ENCODE peak calls at places on chromosomes 13 and 19, in four cellular contexts. One of them, this sample, is unnamed.

GRCh38 chr19:48676887-48677286 is 4.1 kb upstream of the NTN5 start:
- DNase-seq in Panc1: no peak
- DNase-seq in left ventricle myocardium inferior: no peak
- DNase-seq in ovary: no peak
- DNase-seq in this sample: no peak

GRCh38 chr19:2523630-2524311 is 47.8 kb downstream of the GADD45B start:
- DNase-seq in ovary: no peak
- DNase-seq in Panc1: no peak
- DNase-seq in left ventricle myocardium inferior: no peak
- DNase-seq in this sample: no peak

GRCh38 chr19:33868076-33868735 is 71.5 kb downstream of the KCTD15 start:
- DNase-seq in ovary: no peak
- DNase-seq in left ventricle myocardium inferior: no peak
- DNase-seq in Panc1: no peak
- DNase-seq in this sample: no peak

GRCh38 chr13:42086582-42086981 is 38.1 kb downstream of the DGKH start:
- DNase-seq in left ventricle myocardium inferior: no peak
- DNase-seq in Panc1: no peak
- DNase-seq in ovary: no peak
- DNase-seq in this sample: no peak

GRCh38 chr19:29858000-29858596 is 46.3 kb downstream of the CCNE1 start:
- DNase-seq in ovary: no peak
- DNase-seq in Panc1: no peak
- DNase-seq in left ventricle myocardium inferior: no peak
- DNase-seq in this sample: peak; percentile 61

GRCh38 chr19:29842471-29843179 is 30.8 kb downstream of the CCNE1 start:
- DNase-seq in Panc1: no peak
- DNase-seq in ovary: no peak
- DNase-seq in left ventricle myocardium inferior: no peak
- DNase-seq in this sample: no peak

GRCh38 chr13:48066310-48066989 is 28.5 kb downstream of the MED4 start:
- DNase-seq in left ventricle myocardium inferior: no peak
- DNase-seq in Panc1: no peak
- DNase-seq in ovary: no peak
- DNase-seq in this sample: no peak

GRCh38 chr13:46756977-46757376 is 40.0 kb downstream of the ESD start:
- DNase-seq in ovary: no peak
- DNase-seq in Panc1: no peak
- DNase-seq in left ventricle myocardium inferior: no peak
- DNase-seq in this sample: no peak

GRCh38 chr19:4103073-4103418 is 20.9 kb downstream of the MAP2K2 start:
- DNase-seq in Panc1: no peak
- DNase-seq in left ventricle myocardium inferior: no peak
- DNase-seq in ovary: no peak
- DNase-seq in this sample: peak; percentile 49

GRCh38 chr13:75050419-75051066 is 431.4 kb downstream of the TBC1D4 start:
- DNase-seq in Panc1: no peak
- DNase-seq in ovary: no peak
- DNase-seq in left ventricle myocardium inferior: no peak
- DNase-seq in this sample: no peak

GRCh38 chr19:12785431-12786011 is 5.8 kb upstream of the JUNB start:
- DNase-seq in left ventricle myocardium inferior: no peak
- DNase-seq in Panc1: no peak
- DNase-seq in ovary: no peak
- DNase-seq in this sample: no peak

GRCh38 chr19:30651691-30652090 is 279.5 kb downstream of the ZNF536 start:
- DNase-seq in ovary: no peak
- DNase-seq in left ventricle myocardium inferior: no peak
- DNase-seq in Panc1: no peak
- DNase-seq in this sample: no peak

GRCh38 chr13:27830010-27830409 is 37.7 kb downstream of the GSX1 start:
- DNase-seq in ovary: peak; percentile 40
- DNase-seq in left ventricle myocardium inferior: peak; percentile 38
- DNase-seq in Panc1: no peak
- DNase-seq in this sample: peak; percentile 33

GRCh38 chr19:7368456-7368855 is 19.7 kb downstream of the ARHGEF18 start:
- DNase-seq in left ventricle myocardium inferior: no peak
- DNase-seq in ovary: no peak
- DNase-seq in Panc1: no peak
- DNase-seq in this sample: peak; percentile 7

GRCh38 chr13:20465218-20465879 is 60.3 kb downstream of the CRYL1 start:
- DNase-seq in left ventricle myocardium inferior: no peak
- DNase-seq in Panc1: no peak
- DNase-seq in ovary: no peak
- DNase-seq in this sample: no peak

DNA sequence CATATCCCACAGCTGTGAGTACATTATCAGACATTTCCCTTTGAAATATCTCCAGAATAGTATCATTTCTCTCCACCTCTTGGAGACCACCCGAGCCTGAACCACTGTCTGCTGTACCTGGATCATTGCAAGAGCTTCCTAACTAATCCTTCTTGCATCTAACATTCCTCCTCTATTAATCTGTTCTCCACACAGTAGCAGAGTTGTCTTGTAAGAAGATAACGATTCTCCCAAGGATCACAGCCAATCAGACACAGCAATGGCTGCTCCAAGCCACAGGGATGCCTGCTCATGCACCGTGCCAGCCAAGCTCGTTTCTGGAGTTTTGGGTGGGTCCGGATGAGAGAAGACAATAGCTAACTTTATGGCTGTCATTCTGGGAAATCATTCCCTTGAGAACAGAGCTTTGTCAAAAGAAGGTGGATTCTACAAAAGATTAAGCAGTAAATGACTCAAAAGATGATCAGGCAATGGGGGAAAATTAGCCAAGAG is 14.5 kb upstream of the LAIR1 start:
- DNase-seq in left ventricle myocardium inferior: no peak
- DNase-seq in Panc1: no peak
- DNase-seq in ovary: no peak
- DNase-seq in this sample: no peak
- H3K4me1 ChIP-seq in left ventricle myocardium inferior: no peaks in the 10 kb centered on the region
- H3K4me1 ChIP-seq in Panc1: no peaks in the 10 kb centered on the region
- H3K4me1 ChIP-seq in ovary: no peaks in the 10 kb centered on the region
- H3K4me1 ChIP-seq in this sample: no peaks in the 10 kb centered on the region

GRCh38 chr19:1065606-1066109 is 1.3 kb upstream of the ARHGAP45 start:
- DNase-seq in ovary: peak; percentile 26
- DNase-seq in Panc1: no peak
- DNase-seq in left ventricle myocardium inferior: no peak
- DNase-seq in this sample: no peak
- H3K4me1 ChIP-seq in ovary: no peaks in the 10 kb centered on the region
- H3K4me1 ChIP-seq in Panc1: peaks cover 17% of the 10 kb centered on the region
- H3K4me1 ChIP-seq in left ventricle myocardium inferior: peaks cover 48% of the 10 kb centered on the region
- H3K4me1 ChIP-seq in this sample: peaks cover 20% of the 10 kb centered on the region

GRCh38 chr19:56899943-56900342 is 59.4 kb upstream of the PEG3 start:
- DNase-seq in ovary: no peak
- DNase-seq in left ventricle myocardium inferior: no peak
- DNase-seq in Panc1: no peak
- DNase-seq in this sample: no peak
- H3K4me1 ChIP-seq in ovary: no peaks in the 10 kb centered on the region
- H3K4me1 ChIP-seq in left ventricle myocardium inferior: no peaks in the 10 kb centered on the region
- H3K4me1 ChIP-seq in Panc1: no peaks in the 10 kb centered on the region
- H3K4me1 ChIP-seq in this sample: no peaks in the 10 kb centered on the region

DNA sequence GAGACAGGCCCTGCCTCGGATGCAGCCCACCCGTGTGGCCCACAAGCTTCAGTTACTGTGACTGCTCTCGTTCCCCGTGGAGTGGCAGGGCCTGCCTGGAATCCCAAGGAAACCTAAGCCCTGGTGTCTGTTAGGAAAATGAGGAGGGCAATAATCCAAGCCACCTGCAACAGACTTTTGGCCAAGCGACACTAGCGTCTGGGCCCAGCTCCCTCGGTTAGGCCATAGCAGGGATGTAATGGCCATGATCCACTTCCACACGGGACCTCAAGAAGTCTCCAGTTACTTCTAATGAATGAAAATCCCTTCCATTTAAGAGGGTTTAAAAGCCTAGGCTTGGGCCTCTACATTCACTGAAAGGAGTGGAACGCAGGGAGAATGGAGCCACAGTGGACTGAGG is 8.9 kb downstream of the ZC3H4 start:
- DNase-seq in left ventricle myocardium inferior: no peak
- DNase-seq in ovary: no peak
- DNase-seq in Panc1: no peak
- DNase-seq in this sample: no peak
- H3K4me1 ChIP-seq in left ventricle myocardium inferior: peaks cover 84% of the 10 kb centered on the region
- H3K4me1 ChIP-seq in ovary: peaks cover 2% of the 10 kb centered on the region
- H3K4me1 ChIP-seq in Panc1: peaks cover 30% of the 10 kb centered on the region
- H3K4me1 ChIP-seq in this sample: peaks cover 89% of the 10 kb centered on the region

DNA sequence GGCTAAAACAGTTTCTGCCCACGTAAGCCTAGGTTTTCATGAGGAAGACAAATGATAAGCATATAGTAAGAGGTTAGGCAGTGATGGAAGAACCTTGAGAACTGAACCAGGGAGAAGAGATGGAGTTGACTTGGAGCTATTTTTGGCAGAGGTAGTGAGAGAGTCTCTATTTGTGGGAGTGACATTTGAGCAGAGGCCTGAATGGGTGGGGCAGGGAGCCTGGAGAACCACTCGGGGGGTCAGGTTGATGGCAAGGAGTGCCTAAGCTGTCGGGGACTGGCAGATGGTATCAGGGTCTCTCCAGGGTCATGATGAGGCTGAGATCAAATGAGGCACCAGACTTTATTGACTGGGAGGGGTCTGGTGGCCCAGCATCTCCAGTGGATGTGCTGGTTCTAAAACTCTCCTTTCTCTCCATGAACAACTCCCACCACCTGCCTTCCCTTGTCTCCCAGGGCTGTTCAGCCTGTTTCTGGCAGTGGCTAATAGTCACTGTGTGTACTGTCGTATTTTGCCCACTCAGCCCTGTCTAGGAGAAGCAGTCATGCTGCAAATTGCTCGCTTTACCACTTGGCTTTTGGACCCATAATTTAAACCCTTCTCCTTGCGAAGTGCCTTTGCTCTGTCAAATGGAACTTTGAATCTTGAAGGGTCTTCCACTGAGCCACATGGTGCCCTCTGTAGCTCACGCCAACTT is 3.6 kb downstream of the MAU2 start:
- DNase-seq in ovary: no peak
- DNase-seq in left ventricle myocardium inferior: no peak
- DNase-seq in Panc1: no peak
- DNase-seq in this sample: no peak
- H3K4me1 ChIP-seq in ovary: peaks cover 14% of the 10 kb centered on the region
- H3K4me1 ChIP-seq in left ventricle myocardium inferior: peaks cover 71% of the 10 kb centered on the region
- H3K4me1 ChIP-seq in Panc1: peaks cover 2% of the 10 kb centered on the region
- H3K4me1 ChIP-seq in this sample: peaks cover 45% of the 10 kb centered on the region

DNA sequence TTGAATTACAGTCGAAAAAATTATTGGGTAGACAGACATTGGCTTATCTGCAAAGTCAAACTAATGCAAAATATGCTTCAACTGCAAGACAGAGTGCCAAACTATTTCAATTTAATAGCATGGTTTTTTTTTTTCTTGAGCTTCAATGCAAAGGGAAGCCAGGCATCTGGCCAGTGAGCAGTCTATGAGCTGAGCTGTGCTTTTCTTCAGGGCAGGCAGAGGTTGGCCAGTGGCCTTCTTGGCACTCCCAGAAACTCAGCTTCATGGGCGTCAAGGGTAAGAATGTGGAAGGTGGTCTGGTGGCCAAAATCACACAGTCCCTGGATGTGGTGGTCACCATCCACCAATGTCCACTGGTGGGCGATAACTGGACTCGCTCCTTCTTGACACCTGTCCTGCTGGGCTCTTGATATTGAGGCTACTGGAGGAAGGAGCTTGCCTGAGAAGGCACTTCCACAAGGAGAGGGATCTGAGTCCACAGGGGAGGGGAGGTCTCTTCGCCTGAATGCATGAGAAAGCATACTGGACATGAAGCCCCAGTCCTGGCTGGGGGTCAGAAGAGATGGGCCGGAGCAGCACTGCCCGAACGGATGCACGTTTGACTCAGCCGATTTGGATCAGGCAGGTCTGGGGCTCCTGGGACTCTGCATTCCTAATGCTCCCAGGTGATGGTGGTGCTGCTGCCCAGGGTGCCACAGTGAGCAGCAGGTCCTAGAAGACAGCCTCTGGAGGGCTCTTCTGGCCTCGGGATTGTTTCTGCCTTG is 17.1 kb downstream of the COL4A2 start:
- DNase-seq in Panc1: no peak
- DNase-seq in left ventricle myocardium inferior: no peak
- DNase-seq in ovary: no peak
- DNase-seq in this sample: no peak
- H3K4me1 ChIP-seq in Panc1: no peaks in the 10 kb centered on the region
- H3K4me1 ChIP-seq in left ventricle myocardium inferior: peaks cover 99% of the 10 kb centered on the region
- H3K4me1 ChIP-seq in ovary: peaks cover 12% of the 10 kb centered on the region
- H3K4me1 ChIP-seq in this sample: peaks cover 5% of the 10 kb centered on the region

This sample was measured in psoas muscle.